ENCODE peak calls at places on chromosomes 3 and 15, in four cellular contexts. P is left colon; C is naive thymus-derived CD8-positive, alpha-beta T cell; L is amygdala. E is an unnamed sample.

GRCh38 chr3:127134466-127134865 is 58.5 kb upstream of the PRR23E start:
- DNase-seq in P (no peak), L (no peak), C (no peak), E (no peak)

GRCh38 chr3:139323146-139323545 is 20.7 kb upstream of the MRPS22 start:
- DNase-seq in P (no peak), L (no peak), C (no peak), E (no peak)

GRCh38 chr15:52013151-52013791 is 5.7 kb upstream of the MAPK6 start:
- DNase-seq in P (no peak), C (no peak), L (no peak), E (no peak)

GRCh38 chr3:118501152-118501551 is 533.5 kb downstream of the IGSF11 start:
- DNase-seq in C (no peak), L (peak), P (peak), E (peak)

GRCh38 chr3:39251576-39251975 is 28.3 kb downstream of the CX3CR1 start:
- DNase-seq in L (no peak), C (no peak), P (no peak), E (no peak)

GRCh38 chr3:169310190-169310918 is 353.2 kb downstream of the MECOM start:
- DNase-seq in C (no peak), L (no peak), P (no peak), E (no peak)

GRCh38 chr15:57957113-57957512 is 108.4 kb downstream of the ALDH1A2 start:
- DNase-seq in P (no peak), C (no peak), L (no peak), E (no peak)

GRCh38 chr3:14141144-14141543 is 16.3 kb downstream of the TMEM43 start:
- DNase-seq in P (no peak), L (no peak), C (no peak), E (no peak)

GRCh38 chr3:42078686-42079085 is 12.5 kb upstream of the TRAK1 start:
- DNase-seq in C (no peak), P (no peak), L (no peak), E (no peak)

GRCh38 chr3:64717872-64718613 is 30.2 kb upstream of the ADAMTS9 start:
- DNase-seq in P (no peak), L (no peak), C (no peak), E (no peak)

GRCh38 chr3:89212614-89213013 is 105.2 kb downstream of the EPHA3 start:
- DNase-seq in L (no peak), P (no peak), C (no peak), E (no peak)

GRCh38 chr3:128726691-128727031 is 678 bp downstream of the RAB7A start:
- DNase-seq in P (peak), C (no peak), L (peak), E (peak)

E was measured in ureter.